ENCODE peak calls at places on chromosomes 4 and X, in seven cellular contexts. U, L, I, E, T, F and Z are unnamed samples.

GRCh38 chrX:85052636-85053343 is 49.1 kb downstream of the APOOL start:
- DNase-seq in U (no peak), L (no peak), I (no peak), E (peak), T (peak), F (no peak), Z (no peak)

GRCh38 chr4:15691346-15692140 is 9.9 kb downstream of the FAM200B start:
- DNase-seq in U (no peak), L (no peak), I (no peak), E (peak), T (no peak), F (no peak), Z (no peak)

GRCh38 chr4:26031704-26032103 is 117.7 kb downstream of the SMIM20 start:
- DNase-seq in U (no peak), L (no peak), I (no peak), E (no peak), T (no peak), F (no peak), Z (no peak)

GRCh38 chr4:90745176-90745575 is 618.0 kb downstream of the CCSER1 start:
- DNase-seq in U (no peak), L (no peak), I (no peak), E (no peak), T (peak), F (no peak), Z (no peak)

GRCh38 chr4:1379351-1379781 is 26.9 kb downstream of the NKX1-1 start:
- DNase-seq in U (no peak), L (peak), I (peak), E (no peak), T (no peak), F (no peak), Z (peak)

GRCh38 chrX:29841750-29842149 is 373.6 kb upstream of the MAGEB2 start:
- DNase-seq in U (no peak), L (no peak), I (no peak), E (peak), T (no peak), F (no peak), Z (no peak)

GRCh38 chr4:93654276-93654675 is 174.3 kb upstream of the ATOH1 start:
- DNase-seq in U (no peak), L (no peak), I (no peak), E (no peak), T (no peak), F (no peak), Z (no peak)

GRCh38 chr4:4666187-4666586 is 124.3 kb upstream of the STX18 start:
- DNase-seq in U (no peak), L (no peak), I (no peak), E (no peak), T (no peak), F (no peak), Z (no peak)

GRCh38 chrX:40144576-40144975 is 46.8 kb upstream of the BCOR start:
- DNase-seq in U (no peak), L (no peak), I (no peak), E (no peak), T (no peak), F (no peak), Z (no peak)

GRCh38 chr4:80454561-80454960 is 119.0 kb downstream of the CFAP299 start:
- DNase-seq in U (no peak), L (no peak), I (no peak), E (no peak), T (no peak), F (no peak), Z (no peak)

GRCh38 chr4:16461362-16461761 is 235.1 kb upstream of the TAPT1 start:
- DNase-seq in U (no peak), L (no peak), I (no peak), E (peak), T (peak), F (no peak), Z (no peak)

GRCh38 chr4:81366786-81367185 is 104.9 kb downstream of the RASGEF1B start:
- DNase-seq in U (no peak), L (no peak), I (no peak), E (peak), T (no peak), F (no peak), Z (no peak)

GRCh38 chr4:108010167-108010566 is 20.5 kb downstream of the HADH start:
- DNase-seq in U (no peak), L (no peak), I (no peak), E (peak), T (no peak), F (no peak), Z (no peak)

GRCh38 chrX:153568612-153569011 is 30.3 kb downstream of the CCNQ start:
- DNase-seq in U (no peak), L (no peak), I (no peak), E (no peak), T (no peak), F (no peak), Z (no peak)

GRCh38 chr4:90030953-90031352 is 96.2 kb upstream of the CCSER1 start:
- DNase-seq in U (no peak), L (no peak), I (no peak), E (no peak), T (no peak), F (no peak), Z (no peak)

GRCh38 chr4:3384391-3384770 is 57.4 kb upstream of the HGFAC start:
- DNase-seq in U (no peak), L (no peak), I (no peak), E (no peak), T (peak), F (no peak), Z (no peak)

GRCh38 chr4:48379587-48380140 is 38.3 kb downstream of the SLAIN2 start:
- DNase-seq in U (no peak), L (no peak), I (no peak), E (no peak), T (no peak), F (no peak), Z (no peak)

GRCh38 chrX:28584025-28584424 is 3.2 kb upstream of the IL1RAPL1 start:
- DNase-seq in U (no peak), L (no peak), I (no peak), E (no peak), T (no peak), F (no peak), Z (no peak)

GRCh38 chrX:20046864-20047263 is 56.0 kb upstream of the BCLAF3 start:
- DNase-seq in U (no peak), L (no peak), I (no peak), E (no peak), T (no peak), F (no peak), Z (no peak)

GRCh38 chrX:39772057-39772832 is 325.5 kb downstream of the BCOR start:
- DNase-seq in U (no peak), L (peak), I (no peak), E (no peak), T (peak), F (peak), Z (no peak)

GRCh38 chr4:48798117-48798516 is 18.0 kb upstream of the FRYL start:
- DNase-seq in U (no peak), L (no peak), I (no peak), E (no peak), T (no peak), F (no peak), Z (no peak)

GRCh38 chr4:23374280-23374679 is 515.6 kb downstream of the PPARGC1A start:
- DNase-seq in U (no peak), L (no peak), I (no peak), E (no peak), T (no peak), F (no peak), Z (no peak)

GRCh38 chrX:74195605-74196004 is 108.4 kb upstream of the ZCCHC13 start:
- DNase-seq in U (no peak), L (no peak), I (peak), E (no peak), T (no peak), F (no peak), Z (peak)

GRCh38 chr4:46404961-46405360 is 15.0 kb upstream of the GABRA2 start:
- DNase-seq in U (no peak), L (peak), I (no peak), E (no peak), T (no peak), F (no peak), Z (no peak)

GRCh38 chrX:8783100-8784098 is 17.8 kb downstream of the FAM9A start:
- DNase-seq in U (peak), L (no peak), I (no peak), E (peak), T (no peak), F (no peak), Z (no peak)

GRCh38 chrX:11187001-11187400 is 75.9 kb downstream of the HCCS start:
- DNase-seq in U (no peak), L (peak), I (no peak), E (no peak), T (no peak), F (no peak), Z (no peak)

GRCh38 chrX:96314974-96315373 is 369.7 kb upstream of the DIAPH2 start:
- DNase-seq in U (no peak), L (no peak), I (no peak), E (peak), T (peak), F (no peak), Z (no peak)

GRCh38 chrX:40805404-40805803 is 70.1 kb upstream of the MED14 start:
- DNase-seq in U (no peak), L (no peak), I (no peak), E (no peak), T (no peak), F (no peak), Z (no peak)

GRCh38 chr4:120916937-120917336 is 5.6 kb downstream of the PRDM5 start:
- DNase-seq in U (no peak), L (no peak), I (no peak), E (no peak), T (no peak), F (no peak), Z (no peak)

GRCh38 chr4:70863099-70863790 is 23.6 kb upstream of the GRSF1 start:
- DNase-seq in U (no peak), L (no peak), I (no peak), E (peak), T (no peak), F (no peak), Z (no peak)